ENCODE peak calls at places on chromosome 1, in four cellular contexts. T, J, K and R are unnamed samples.

GRCh38 chr1:153651771-153652170 is 6.7 kb upstream of the SNAPIN start:
- DNase-seq in T (no peak), K (no peak), J (no peak), R (no peak)

GRCh38 chr1:160997323-160998038 is 23.5 kb downstream of the F11R start:
- DNase-seq in T (peak; percentile 73), K (no peak), J (no peak), R (peak; percentile 41)

GRCh38 chr1:1034438-1034759 is 14.5 kb downstream of the AGRN start:
- DNase-seq in J (no peak), K (peak; percentile 34), T (no peak), R (no peak)

GRCh38 chr1:232111616-232112015 is 485.0 kb downstream of the DISC1 start:
- DNase-seq in K (no peak), T (no peak), J (no peak), R (no peak)

GRCh38 chr1:203148127-203148526 is 20.6 kb downstream of the ADORA1 start:
- DNase-seq in T (peak; percentile 32), J (no peak), K (no peak), R (no peak)

GRCh38 chr1:207081106-207081505 is 7.6 kb upstream of the C4BPB start:
- DNase-seq in J (no peak), K (no peak), T (no peak), R (no peak)

GRCh38 chr1:85087659-85088407 is 39.5 kb upstream of the MCOLN3 start:
- DNase-seq in T (peak; percentile 89), K (no peak), J (no peak), R (no peak)

GRCh38 chr1:96478228-96478627 is 243.4 kb upstream of the PTBP2 start:
- DNase-seq in K (no peak), J (no peak), T (no peak), R (no peak)

GRCh38 chr1:41653574-41653973 is 169.1 kb upstream of the EDN2 start:
- DNase-seq in J (no peak), K (no peak), T (no peak), R (no peak)

GRCh38 chr1:193013005-193013404 is 46.2 kb downstream of the UCHL5 start:
- DNase-seq in J (no peak), T (peak; percentile 63), K (no peak), R (no peak)

GRCh38 chr1:175208773-175209492 is 16.4 kb upstream of the KIAA0040 start:
- DNase-seq in T (no peak), K (no peak), J (no peak), R (no peak)

GRCh38 chr1:7302873-7303272 is 468.2 kb upstream of the VAMP3 start:
- DNase-seq in T (no peak), J (no peak), K (no peak), R (no peak)

GRCh38 chr1:114340906-114341698 is 169.9 kb downstream of the TRIM33 start:
- DNase-seq in J (no peak), K (no peak), T (no peak), R (no peak)

GRCh38 chr1:12462586-12462985 is 155.4 kb downstream of the DHRS3 start:
- DNase-seq in T (no peak), J (no peak), K (no peak), R (no peak)

GRCh38 chr1:228090613-228091081 is 8.1 kb downstream of the ARF1 start:
- DNase-seq in K (no peak), T (peak; percentile 50), J (no peak), R (peak; percentile 56)

GRCh38 chr1:22889213-22889827 is 83.3 kb downstream of the LACTBL1 start:
- DNase-seq in T (peak; percentile 51), K (no peak), J (no peak), R (peak; percentile 40)

GRCh38 chr1:185960377-185961151 is 226.4 kb downstream of the HMCN1 start:
- DNase-seq in K (no peak), T (no peak), J (no peak), R (no peak)

GRCh38 chr1:89966666-89967065 is 28.2 kb upstream of the ZNF326 start:
- DNase-seq in T (no peak), K (no peak), J (no peak), R (no peak)

GRCh38 chr1:207085887-207086286 is 2.8 kb upstream of the C4BPB start:
- DNase-seq in K (no peak), J (no peak), T (no peak), R (no peak)

GRCh38 chr1:204446413-204447111 is 34.9 kb upstream of the PPP1R15B start:
- DNase-seq in T (peak; percentile 33), J (peak; percentile 57), K (peak; percentile 47), R (peak; percentile 48)

GRCh38 chr1:149885364-149886111 is 13.8 kb upstream of the BOLA1 start:
- DNase-seq in J (no peak), T (peak; percentile 66), K (peak; percentile 67), R (peak; percentile 93)

GRCh38 chr1:40313958-40314720 is 2.9 kb downstream of the COL9A2 start:
- DNase-seq in K (no peak), J (no peak), T (no peak), R (no peak)

GRCh38 chr1:199272690-199273089 is 633.9 kb downstream of the PTPRC start:
- DNase-seq in J (peak; percentile 42), K (no peak), T (peak; percentile 91), R (peak; percentile 91)